ENCODE peak calls at places on chromosomes 4 and X, in ten cellular contexts. One of them, this sample, is unnamed.

GRCh38 chr4:173301518-173302201 is 32.5 kb downstream of the HMGB2 start:
- DNase-seq in stimulated activated naive CD4-positive, alpha-beta T cell: no peak
- DNase-seq in mammary epithelial cell: no peak
- DNase-seq in fibroblast of lung: peak
- DNase-seq in neural progenitor cell: peak
- DNase-seq in neural crest cell: no peak
- DNase-seq in renal cortical epithelial cell: peak
- DNase-seq in stimulated activated CD8-positive, alpha-beta memory T cell treated with anti-CD3 and anti-CD28 coated beads, Interleukin-15, amount 100 ng/mL, for 48 hours: no peak
- DNase-seq in AG20443: peak
- DNase-seq in GM12892: no peak
- DNase-seq in this sample: peak

GRCh38 chr4:147546341-147546740 is 65.4 kb downstream of the EDNRA start:
- DNase-seq in stimulated activated naive CD4-positive, alpha-beta T cell: no peak
- DNase-seq in mammary epithelial cell: peak
- DNase-seq in fibroblast of lung: peak
- DNase-seq in neural progenitor cell: no peak
- DNase-seq in neural crest cell: no peak
- DNase-seq in renal cortical epithelial cell: peak
- DNase-seq in stimulated activated CD8-positive, alpha-beta memory T cell treated with anti-CD3 and anti-CD28 coated beads, Interleukin-15, amount 100 ng/mL, for 48 hours: no peak
- DNase-seq in AG20443: peak
- DNase-seq in GM12892: no peak
- DNase-seq in this sample: no peak

GRCh38 chrX:120269379-120270035 is 18.9 kb downstream of the ZBTB33 start:
- DNase-seq in stimulated activated naive CD4-positive, alpha-beta T cell: no peak
- DNase-seq in mammary epithelial cell: peak
- DNase-seq in fibroblast of lung: peak
- DNase-seq in neural progenitor cell: no peak
- DNase-seq in neural crest cell: no peak
- DNase-seq in renal cortical epithelial cell: peak
- DNase-seq in stimulated activated CD8-positive, alpha-beta memory T cell treated with anti-CD3 and anti-CD28 coated beads, Interleukin-15, amount 100 ng/mL, for 48 hours: no peak
- DNase-seq in AG20443: no peak
- DNase-seq in GM12892: no peak
- DNase-seq in this sample: no peak

GRCh38 chr4:105784761-105785160 is 76.2 kb downstream of the GSTCD start:
- DNase-seq in stimulated activated naive CD4-positive, alpha-beta T cell: no peak
- DNase-seq in mammary epithelial cell: no peak
- DNase-seq in fibroblast of lung: no peak
- DNase-seq in neural progenitor cell: no peak
- DNase-seq in neural crest cell: no peak
- DNase-seq in renal cortical epithelial cell: no peak
- DNase-seq in stimulated activated CD8-positive, alpha-beta memory T cell treated with anti-CD3 and anti-CD28 coated beads, Interleukin-15, amount 100 ng/mL, for 48 hours: no peak
- DNase-seq in AG20443: no peak
- DNase-seq in GM12892: no peak
- DNase-seq in this sample: no peak

GRCh38 chr4:3399277-3400194 is 42.2 kb upstream of the HGFAC start:
- DNase-seq in stimulated activated naive CD4-positive, alpha-beta T cell: no peak
- DNase-seq in mammary epithelial cell: peak
- DNase-seq in fibroblast of lung: peak
- DNase-seq in neural progenitor cell: no peak
- DNase-seq in neural crest cell: no peak
- DNase-seq in renal cortical epithelial cell: no peak
- DNase-seq in stimulated activated CD8-positive, alpha-beta memory T cell treated with anti-CD3 and anti-CD28 coated beads, Interleukin-15, amount 100 ng/mL, for 48 hours: no peak
- DNase-seq in AG20443: no peak
- DNase-seq in GM12892: no peak
- DNase-seq in this sample: no peak

GRCh38 chrX:132968282-132968681 is 9.9 kb upstream of the HS6ST2 start:
- DNase-seq in stimulated activated naive CD4-positive, alpha-beta T cell: no peak
- DNase-seq in mammary epithelial cell: no peak
- DNase-seq in fibroblast of lung: no peak
- DNase-seq in neural progenitor cell: no peak
- DNase-seq in neural crest cell: no peak
- DNase-seq in renal cortical epithelial cell: peak
- DNase-seq in stimulated activated CD8-positive, alpha-beta memory T cell treated with anti-CD3 and anti-CD28 coated beads, Interleukin-15, amount 100 ng/mL, for 48 hours: no peak
- DNase-seq in AG20443: no peak
- DNase-seq in GM12892: no peak
- DNase-seq in this sample: peak

GRCh38 chrX:39830414-39830813 is 267.3 kb downstream of the BCOR start:
- DNase-seq in stimulated activated naive CD4-positive, alpha-beta T cell: no peak
- DNase-seq in mammary epithelial cell: no peak
- DNase-seq in fibroblast of lung: no peak
- DNase-seq in neural progenitor cell: no peak
- DNase-seq in neural crest cell: no peak
- DNase-seq in renal cortical epithelial cell: peak
- DNase-seq in stimulated activated CD8-positive, alpha-beta memory T cell treated with anti-CD3 and anti-CD28 coated beads, Interleukin-15, amount 100 ng/mL, for 48 hours: no peak
- DNase-seq in AG20443: no peak
- DNase-seq in GM12892: no peak
- DNase-seq in this sample: no peak

GRCh38 chrX:134936542-134936941 is 54.2 kb upstream of the SMIM10 start:
- DNase-seq in stimulated activated naive CD4-positive, alpha-beta T cell: no peak
- DNase-seq in mammary epithelial cell: peak
- DNase-seq in fibroblast of lung: no peak
- DNase-seq in neural progenitor cell: no peak
- DNase-seq in neural crest cell: no peak
- DNase-seq in renal cortical epithelial cell: peak
- DNase-seq in stimulated activated CD8-positive, alpha-beta memory T cell treated with anti-CD3 and anti-CD28 coated beads, Interleukin-15, amount 100 ng/mL, for 48 hours: no peak
- DNase-seq in AG20443: peak
- DNase-seq in GM12892: no peak
- DNase-seq in this sample: no peak

GRCh38 chr4:16641971-16642370 is 256.5 kb downstream of the LDB2 start:
- DNase-seq in stimulated activated naive CD4-positive, alpha-beta T cell: no peak
- DNase-seq in mammary epithelial cell: no peak
- DNase-seq in fibroblast of lung: peak
- DNase-seq in neural progenitor cell: no peak
- DNase-seq in neural crest cell: no peak
- DNase-seq in renal cortical epithelial cell: no peak
- DNase-seq in stimulated activated CD8-positive, alpha-beta memory T cell treated with anti-CD3 and anti-CD28 coated beads, Interleukin-15, amount 100 ng/mL, for 48 hours: no peak
- DNase-seq in AG20443: peak
- DNase-seq in GM12892: no peak
- DNase-seq in this sample: no peak

GRCh38 chr4:76233967-76234678 is 17.4 kb upstream of the FAM47E start:
- DNase-seq in stimulated activated naive CD4-positive, alpha-beta T cell: no peak
- DNase-seq in mammary epithelial cell: no peak
- DNase-seq in fibroblast of lung: no peak
- DNase-seq in neural progenitor cell: no peak
- DNase-seq in neural crest cell: no peak
- DNase-seq in renal cortical epithelial cell: no peak
- DNase-seq in stimulated activated CD8-positive, alpha-beta memory T cell treated with anti-CD3 and anti-CD28 coated beads, Interleukin-15, amount 100 ng/mL, for 48 hours: no peak
- DNase-seq in AG20443: no peak
- DNase-seq in GM12892: no peak
- DNase-seq in this sample: peak

GRCh38 chr4:74038161-74039064 is at the start of gene CXCL3:
- DNase-seq in stimulated activated naive CD4-positive, alpha-beta T cell: peak
- DNase-seq in mammary epithelial cell: peak
- DNase-seq in fibroblast of lung: peak
- DNase-seq in neural progenitor cell: peak
- DNase-seq in neural crest cell: peak
- DNase-seq in renal cortical epithelial cell: peak
- DNase-seq in stimulated activated CD8-positive, alpha-beta memory T cell treated with anti-CD3 and anti-CD28 coated beads, Interleukin-15, amount 100 ng/mL, for 48 hours: no peak
- DNase-seq in AG20443: peak
- DNase-seq in GM12892: no peak
- DNase-seq in this sample: peak

GRCh38 chr4:15078682-15079642 is 76.7 kb downstream of the CPEB2 start:
- DNase-seq in stimulated activated naive CD4-positive, alpha-beta T cell: no peak
- DNase-seq in mammary epithelial cell: peak
- DNase-seq in fibroblast of lung: peak
- DNase-seq in neural progenitor cell: no peak
- DNase-seq in neural crest cell: no peak
- DNase-seq in renal cortical epithelial cell: peak
- DNase-seq in stimulated activated CD8-positive, alpha-beta memory T cell treated with anti-CD3 and anti-CD28 coated beads, Interleukin-15, amount 100 ng/mL, for 48 hours: no peak
- DNase-seq in AG20443: no peak
- DNase-seq in GM12892: no peak
- DNase-seq in this sample: no peak

GRCh38 chr4:76260571-76260970 is 9.1 kb downstream of the FAM47E start:
- DNase-seq in stimulated activated naive CD4-positive, alpha-beta T cell: no peak
- DNase-seq in mammary epithelial cell: no peak
- DNase-seq in fibroblast of lung: no peak
- DNase-seq in neural progenitor cell: no peak
- DNase-seq in neural crest cell: no peak
- DNase-seq in renal cortical epithelial cell: no peak
- DNase-seq in stimulated activated CD8-positive, alpha-beta memory T cell treated with anti-CD3 and anti-CD28 coated beads, Interleukin-15, amount 100 ng/mL, for 48 hours: no peak
- DNase-seq in AG20443: no peak
- DNase-seq in GM12892: no peak
- DNase-seq in this sample: no peak

GRCh38 chrX:8783100-8784098 is 17.8 kb downstream of the FAM9A start:
- DNase-seq in stimulated activated naive CD4-positive, alpha-beta T cell: peak
- DNase-seq in mammary epithelial cell: no peak
- DNase-seq in fibroblast of lung: no peak
- DNase-seq in neural progenitor cell: peak
- DNase-seq in neural crest cell: no peak
- DNase-seq in renal cortical epithelial cell: peak
- DNase-seq in stimulated activated CD8-positive, alpha-beta memory T cell treated with anti-CD3 and anti-CD28 coated beads, Interleukin-15, amount 100 ng/mL, for 48 hours: no peak
- DNase-seq in AG20443: peak
- DNase-seq in GM12892: no peak
- DNase-seq in this sample: peak

GRCh38 chrX:154731203-154731602 is 19.7 kb downstream of the GAB3 start:
- DNase-seq in stimulated activated naive CD4-positive, alpha-beta T cell: no peak
- DNase-seq in mammary epithelial cell: no peak
- DNase-seq in fibroblast of lung: no peak
- DNase-seq in neural progenitor cell: no peak
- DNase-seq in neural crest cell: no peak
- DNase-seq in renal cortical epithelial cell: no peak
- DNase-seq in stimulated activated CD8-positive, alpha-beta memory T cell treated with anti-CD3 and anti-CD28 coated beads, Interleukin-15, amount 100 ng/mL, for 48 hours: no peak
- DNase-seq in AG20443: no peak
- DNase-seq in GM12892: no peak
- DNase-seq in this sample: no peak

GRCh38 chr4:26950446-26950845 is 89.8 kb downstream of the STIM2 start:
- DNase-seq in stimulated activated naive CD4-positive, alpha-beta T cell: no peak
- DNase-seq in mammary epithelial cell: no peak
- DNase-seq in fibroblast of lung: no peak
- DNase-seq in neural progenitor cell: no peak
- DNase-seq in neural crest cell: no peak
- DNase-seq in renal cortical epithelial cell: no peak
- DNase-seq in stimulated activated CD8-positive, alpha-beta memory T cell treated with anti-CD3 and anti-CD28 coated beads, Interleukin-15, amount 100 ng/mL, for 48 hours: no peak
- DNase-seq in AG20443: no peak
- DNase-seq in GM12892: no peak
- DNase-seq in this sample: no peak

GRCh38 chrX:65536291-65536690 is 1.7 kb upstream of the LAS1L start:
- DNase-seq in stimulated activated naive CD4-positive, alpha-beta T cell: no peak
- DNase-seq in mammary epithelial cell: no peak
- DNase-seq in fibroblast of lung: no peak
- DNase-seq in neural progenitor cell: no peak
- DNase-seq in neural crest cell: no peak
- DNase-seq in renal cortical epithelial cell: no peak
- DNase-seq in stimulated activated CD8-positive, alpha-beta memory T cell treated with anti-CD3 and anti-CD28 coated beads, Interleukin-15, amount 100 ng/mL, for 48 hours: no peak
- DNase-seq in AG20443: no peak
- DNase-seq in GM12892: no peak
- DNase-seq in this sample: no peak

GRCh38 chrX:53481093-53481492 is 46.9 kb upstream of the HSD17B10 start:
- DNase-seq in stimulated activated naive CD4-positive, alpha-beta T cell: no peak
- DNase-seq in mammary epithelial cell: no peak
- DNase-seq in fibroblast of lung: no peak
- DNase-seq in neural progenitor cell: peak
- DNase-seq in neural crest cell: no peak
- DNase-seq in renal cortical epithelial cell: no peak
- DNase-seq in stimulated activated CD8-positive, alpha-beta memory T cell treated with anti-CD3 and anti-CD28 coated beads, Interleukin-15, amount 100 ng/mL, for 48 hours: no peak
- DNase-seq in AG20443: no peak
- DNase-seq in GM12892: no peak
- DNase-seq in this sample: peak

GRCh38 chrX:101415180-101416130 is 7.4 kb downstream of the HNRNPH2 start:
- DNase-seq in stimulated activated naive CD4-positive, alpha-beta T cell: no peak
- DNase-seq in mammary epithelial cell: peak
- DNase-seq in fibroblast of lung: peak
- DNase-seq in neural progenitor cell: peak
- DNase-seq in neural crest cell: peak
- DNase-seq in renal cortical epithelial cell: peak
- DNase-seq in stimulated activated CD8-positive, alpha-beta memory T cell treated with anti-CD3 and anti-CD28 coated beads, Interleukin-15, amount 100 ng/mL, for 48 hours: no peak
- DNase-seq in AG20443: peak
- DNase-seq in GM12892: peak
- DNase-seq in this sample: peak

GRCh38 chr4:42136371-42136770 is 16.1 kb downstream of the BEND4 start:
- DNase-seq in stimulated activated naive CD4-positive, alpha-beta T cell: no peak
- DNase-seq in mammary epithelial cell: no peak
- DNase-seq in fibroblast of lung: no peak
- DNase-seq in neural progenitor cell: no peak
- DNase-seq in neural crest cell: no peak
- DNase-seq in renal cortical epithelial cell: no peak
- DNase-seq in stimulated activated CD8-positive, alpha-beta memory T cell treated with anti-CD3 and anti-CD28 coated beads, Interleukin-15, amount 100 ng/mL, for 48 hours: no peak
- DNase-seq in AG20443: no peak
- DNase-seq in GM12892: no peak
- DNase-seq in this sample: peak

GRCh38 chr4:83114576-83114975 is at the start of gene PLAC8:
- DNase-seq in stimulated activated naive CD4-positive, alpha-beta T cell: peak
- DNase-seq in mammary epithelial cell: peak
- DNase-seq in fibroblast of lung: no peak
- DNase-seq in neural progenitor cell: no peak
- DNase-seq in neural crest cell: no peak
- DNase-seq in renal cortical epithelial cell: no peak
- DNase-seq in stimulated activated CD8-positive, alpha-beta memory T cell treated with anti-CD3 and anti-CD28 coated beads, Interleukin-15, amount 100 ng/mL, for 48 hours: no peak
- DNase-seq in AG20443: no peak
- DNase-seq in GM12892: no peak
- DNase-seq in this sample: peak

GRCh38 chr4:27721193-27721592 is 860.6 kb downstream of the STIM2 start:
- DNase-seq in stimulated activated naive CD4-positive, alpha-beta T cell: no peak
- DNase-seq in mammary epithelial cell: no peak
- DNase-seq in fibroblast of lung: no peak
- DNase-seq in neural progenitor cell: no peak
- DNase-seq in neural crest cell: no peak
- DNase-seq in renal cortical epithelial cell: no peak
- DNase-seq in stimulated activated CD8-positive, alpha-beta memory T cell treated with anti-CD3 and anti-CD28 coated beads, Interleukin-15, amount 100 ng/mL, for 48 hours: no peak
- DNase-seq in AG20443: no peak
- DNase-seq in GM12892: no peak
- DNase-seq in this sample: no peak

GRCh38 chrX:120310861-120311631 is at the start of gene TMEM255A:
- DNase-seq in stimulated activated naive CD4-positive, alpha-beta T cell: no peak
- DNase-seq in mammary epithelial cell: no peak
- DNase-seq in fibroblast of lung: peak
- DNase-seq in neural progenitor cell: peak
- DNase-seq in neural crest cell: no peak
- DNase-seq in renal cortical epithelial cell: no peak
- DNase-seq in stimulated activated CD8-positive, alpha-beta memory T cell treated with anti-CD3 and anti-CD28 coated beads, Interleukin-15, amount 100 ng/mL, for 48 hours: no peak
- DNase-seq in AG20443: peak
- DNase-seq in GM12892: no peak
- DNase-seq in this sample: peak

GRCh38 chr4:2478220-2478619 is 9.3 kb downstream of the RNF4 start:
- DNase-seq in stimulated activated naive CD4-positive, alpha-beta T cell: no peak
- DNase-seq in mammary epithelial cell: no peak
- DNase-seq in fibroblast of lung: no peak
- DNase-seq in neural progenitor cell: no peak
- DNase-seq in neural crest cell: no peak
- DNase-seq in renal cortical epithelial cell: no peak
- DNase-seq in stimulated activated CD8-positive, alpha-beta memory T cell treated with anti-CD3 and anti-CD28 coated beads, Interleukin-15, amount 100 ng/mL, for 48 hours: no peak
- DNase-seq in AG20443: no peak
- DNase-seq in GM12892: no peak
- DNase-seq in this sample: no peak

GRCh38 chr4:76585897-76586360 is 150.9 kb downstream of the SHROOM3 start:
- DNase-seq in stimulated activated naive CD4-positive, alpha-beta T cell: no peak
- DNase-seq in mammary epithelial cell: peak
- DNase-seq in fibroblast of lung: no peak
- DNase-seq in neural progenitor cell: peak
- DNase-seq in neural crest cell: peak
- DNase-seq in renal cortical epithelial cell: peak
- DNase-seq in stimulated activated CD8-positive, alpha-beta memory T cell treated with anti-CD3 and anti-CD28 coated beads, Interleukin-15, amount 100 ng/mL, for 48 hours: peak
- DNase-seq in AG20443: peak
- DNase-seq in GM12892: peak
- DNase-seq in this sample: peak

GRCh38 chr4:40995850-40996249 is 218.5 kb downstream of the APBB2 start:
- DNase-seq in stimulated activated naive CD4-positive, alpha-beta T cell: no peak
- DNase-seq in mammary epithelial cell: no peak
- DNase-seq in fibroblast of lung: peak
- DNase-seq in neural progenitor cell: no peak
- DNase-seq in neural crest cell: no peak
- DNase-seq in renal cortical epithelial cell: peak
- DNase-seq in stimulated activated CD8-positive, alpha-beta memory T cell treated with anti-CD3 and anti-CD28 coated beads, Interleukin-15, amount 100 ng/mL, for 48 hours: no peak
- DNase-seq in AG20443: peak
- DNase-seq in GM12892: no peak
- DNase-seq in this sample: no peak

GRCh38 chr4:153345011-153345981 is 808 bp downstream of the MND1 start:
- DNase-seq in stimulated activated naive CD4-positive, alpha-beta T cell: peak
- DNase-seq in mammary epithelial cell: peak
- DNase-seq in fibroblast of lung: peak
- DNase-seq in neural progenitor cell: peak
- DNase-seq in neural crest cell: peak
- DNase-seq in renal cortical epithelial cell: peak
- DNase-seq in stimulated activated CD8-positive, alpha-beta memory T cell treated with anti-CD3 and anti-CD28 coated beads, Interleukin-15, amount 100 ng/mL, for 48 hours: peak
- DNase-seq in AG20443: peak
- DNase-seq in GM12892: peak
- DNase-seq in this sample: peak

GRCh38 chrX:43349363-43349762 is 306.7 kb upstream of the MAOA start:
- DNase-seq in stimulated activated naive CD4-positive, alpha-beta T cell: no peak
- DNase-seq in mammary epithelial cell: peak
- DNase-seq in fibroblast of lung: peak
- DNase-seq in neural progenitor cell: peak
- DNase-seq in neural crest cell: peak
- DNase-seq in renal cortical epithelial cell: peak
- DNase-seq in stimulated activated CD8-positive, alpha-beta memory T cell treated with anti-CD3 and anti-CD28 coated beads, Interleukin-15, amount 100 ng/mL, for 48 hours: peak
- DNase-seq in AG20443: peak
- DNase-seq in GM12892: peak
- DNase-seq in this sample: peak